ENCODE peak calls at places on chromosomes 3 and 15, in four cellular contexts. A, P, F and D are unnamed samples.

GRCh38 chr15:82662641-82663040 is 15.5 kb upstream of the CPEB1 start:
- DNase-seq in F (no peak), P (no peak), A (no peak), D (no peak)

GRCh38 chr3:194306771-194307640 is 44.1 kb downstream of the CPN2 start:
- DNase-seq in P (no peak), F (peak), A (peak), D (peak)

GRCh38 chr3:120182613-120183524 is 88.6 kb upstream of the GSK3B start:
- DNase-seq in A (no peak), P (no peak), F (peak), D (peak)

GRCh38 chr3:8152826-8153418 is 348.7 kb upstream of the LMCD1 start:
- DNase-seq in A (no peak), F (no peak), P (no peak), D (no peak)

GRCh38 chr15:96678386-96678785 is 347.9 kb downstream of the NR2F2 start:
- DNase-seq in A (no peak), P (no peak), F (no peak), D (no peak)

GRCh38 chr3:184371570-184372018 is 6.4 kb downstream of the THPO start:
- DNase-seq in F (peak), P (peak), A (peak), D (peak)

GRCh38 chr3:126474498-126475410 is 937 bp downstream of the ZXDC start:
- DNase-seq in P (peak), A (peak), F (peak), D (peak)

GRCh38 chr15:38085931-38086562 is 151.6 kb downstream of the TMCO5A start:
- DNase-seq in P (no peak), F (no peak), A (no peak), D (peak)

GRCh38 chr3:152280539-152280938 is 11.8 kb downstream of the MBNL1 start:
- DNase-seq in A (no peak), P (no peak), F (no peak), D (no peak)

GRCh38 chr3:177934001-177934891 is 602.0 kb upstream of the KCNMB2 start:
- DNase-seq in A (peak), P (no peak), F (no peak), D (no peak)

GRCh38 chr15:68419301-68420175 is 12.4 kb downstream of the ITGA11 start:
- DNase-seq in A (no peak), F (no peak), P (no peak), D (no peak)

GRCh38 chr3:72384602-72385001 is 463.6 kb downstream of the SHQ1 start:
- DNase-seq in A (no peak), F (no peak), P (no peak), D (no peak)

GRCh38 chr15:48965972-48966371 is 2.3 kb upstream of the SHC4 start:
- DNase-seq in F (no peak), A (no peak), P (no peak), D (peak)

GRCh38 chr3:158107508-158108095 is 1.4 kb upstream of the SHOX2 start:
- DNase-seq in F (no peak), P (no peak), A (no peak), D (no peak)

GRCh38 chr3:99094611-99095010 is 193.1 kb upstream of the DCBLD2 start:
- DNase-seq in P (no peak), F (no peak), A (no peak), D (no peak)

GRCh38 chr3:107928084-107928445 is 162.8 kb downstream of the CD47 start:
- DNase-seq in P (no peak), A (no peak), F (peak), D (peak)

GRCh38 chr3:41364736-41365135 is 165.4 kb downstream of the CTNNB1 start:
- DNase-seq in P (no peak), A (no peak), F (no peak), D (no peak)

GRCh38 chr15:75104804-75105557 is 81.6 kb downstream of the PPCDC start:
- DNase-seq in A (no peak), F (peak), P (peak), D (peak)

GRCh38 chr3:176202652-176203051 is 994.6 kb downstream of the TBL1XR1 start:
- DNase-seq in A (no peak), P (no peak), F (no peak), D (no peak)

GRCh38 chr3:20125289-20125688 is 60.7 kb downstream of the SGO1 start:
- DNase-seq in P (no peak), A (no peak), F (no peak), D (no peak)